ENCODE peak calls at places on chromosomes 16 and 17, in eight cellular contexts. H is mucosa of descending colon, T is SW 1271, K is KBM-7, I is B cell, N is colonic mucosa, R is fibroblast of pulmonary artery, B is NCI-H460. U is an unnamed sample.

GRCh38 chr17:1298616-1299015 is 19.2 kb downstream of the TRARG1 start:
- DNase-seq in H (no peak), T (no peak), K (no peak), I (peak), N (no peak), R (no peak), B (no peak), U (no peak)

GRCh38 chr17:57956311-57957119 is 1.3 kb upstream of the CUEDC1 start:
- DNase-seq in H (no peak), T (no peak), K (peak), I (peak), N (peak), R (no peak), B (no peak), U (peak)

GRCh38 chr17:60135951-60136666 is 13.7 kb upstream of the CA4 start:
- DNase-seq in H (peak), T (no peak), K (no peak), I (no peak), N (no peak), R (no peak), B (no peak), U (no peak)

GRCh38 chr16:66266436-66267286 is 99.8 kb upstream of the CDH5 start:
- DNase-seq in H (peak), T (no peak), K (peak), I (no peak), N (no peak), R (peak), B (no peak), U (no peak)

GRCh38 chr17:40510328-40510648 is 8.9 kb upstream of the TNS4 start:
- DNase-seq in H (no peak), T (peak), K (no peak), I (no peak), N (no peak), R (no peak), B (no peak), U (no peak)

GRCh38 chr16:85300451-85300968 is 188.2 kb upstream of the CIBAR2 start:
- DNase-seq in H (no peak), T (no peak), K (no peak), I (no peak), N (no peak), R (no peak), B (no peak), U (no peak)

GRCh38 chr16:87583453-87584131 is 18.7 kb upstream of the JPH3 start:
- DNase-seq in H (no peak), T (no peak), K (no peak), I (no peak), N (no peak), R (peak), B (no peak), U (no peak)

GRCh38 chr17:75877752-75878173 is 618 bp downstream of the TRIM47 start:
- DNase-seq in H (peak), T (no peak), K (peak), I (peak), N (peak), R (peak), B (peak), U (peak)

GRCh38 chr17:18377437-18378204 is at the start of gene EVPLL:
- DNase-seq in H (peak), T (no peak), K (peak), I (no peak), N (peak), R (no peak), B (no peak), U (peak)

GRCh38 chr17:69320210-69320907 is 6.6 kb downstream of the ABCA5 start:
- DNase-seq in H (no peak), T (no peak), K (no peak), I (no peak), N (no peak), R (peak), B (no peak), U (no peak)

GRCh38 chr16:22386976-22387375 is 12.6 kb upstream of the CDR2 start:
- DNase-seq in H (no peak), T (no peak), K (no peak), I (no peak), N (no peak), R (peak), B (no peak), U (no peak)

GRCh38 chr17:65283704-65284103 is 146.5 kb downstream of the RGS9 start:
- DNase-seq in H (no peak), T (no peak), K (no peak), I (no peak), N (peak), R (no peak), B (no peak), U (no peak)

GRCh38 chr17:10628756-10629155 is 28.4 kb downstream of the MYH3 start:
- DNase-seq in H (no peak), T (no peak), K (no peak), I (no peak), N (no peak), R (no peak), B (no peak), U (no peak)

GRCh38 chr17:77356690-77357201 is 216.0 kb downstream of the SEC14L1 start:
- DNase-seq in H (no peak), T (no peak), K (peak), I (peak), N (peak), R (no peak), B (no peak), U (no peak)

GRCh38 chr17:28537219-28537610 is 15.2 kb downstream of the UNC119 start:
- DNase-seq in H (no peak), T (no peak), K (no peak), I (no peak), N (no peak), R (no peak), B (no peak), U (no peak)

GRCh38 chr16:23539984-23540816 is 16.9 kb downstream of the EARS2 start:
- DNase-seq in H (no peak), T (no peak), K (no peak), I (no peak), N (no peak), R (no peak), B (no peak), U (no peak)

GRCh38 chr17:45895304-45895968 is 1.1 kb downstream of the MAPT start:
- DNase-seq in H (no peak), T (no peak), K (no peak), I (peak), N (no peak), R (no peak), B (no peak), U (peak)

U was measured in GM13976.